ENCODE peak calls at places on chromosomes 13 and 19, in six cellular contexts. J is Calu3; M is mucosa of descending colon; R is CD4-positive, alpha-beta T cell; D is foreskin fibroblast; C is fibroblast of mammary gland. X is an unnamed sample.

GRCh38 chr19:4780860-4781259 is 10.7 kb upstream of the FEM1A start:
- DNase-seq in J (no peak), M (no peak), R (no peak), D (no peak), C (no peak), X (no peak)

GRCh38 chr19:44770550-44771257 is 7.0 kb upstream of the CBLC start:
- DNase-seq in J (peak), M (peak), R (peak), D (peak), C (peak), X (peak)

GRCh38 chr13:50594276-50594970 is 249.1 kb downstream of the DLEU7 start:
- DNase-seq in J (no peak), M (peak), R (no peak), D (no peak), C (no peak), X (no peak)

GRCh38 chr19:47229674-47230121 is 1.3 kb downstream of the BBC3 start:
- DNase-seq in J (no peak), M (no peak), R (no peak), D (no peak), C (peak), X (peak)

GRCh38 chr19:1400281-1401137 is 833 bp downstream of the GAMT start:
- DNase-seq in J (no peak), M (no peak), R (no peak), D (no peak), C (peak), X (no peak)

GRCh38 chr13:97364031-97364430 is 69.9 kb upstream of the RAP2A start:
- DNase-seq in J (no peak), M (no peak), R (no peak), D (no peak), C (peak), X (no peak)

GRCh38 chr19:51417107-51417806 is at the start of gene SIGLEC10:
- DNase-seq in J (no peak), M (peak), R (no peak), D (no peak), C (peak), X (no peak)

GRCh38 chr19:55563261-55563690 is 17.4 kb downstream of the ZNF579 start:
- DNase-seq in J (no peak), M (no peak), R (no peak), D (no peak), C (no peak), X (peak)

GRCh38 chr13:43269037-43269476 is 245.7 kb downstream of the DNAJC15 start:
- DNase-seq in J (peak), M (no peak), R (no peak), D (peak), C (peak), X (peak)

GRCh38 chr13:82688400-82688999 is 1193.8 kb downstream of the SLITRK1 start:
- DNase-seq in J (no peak), M (no peak), R (no peak), D (no peak), C (peak), X (peak)

GRCh38 chr19:1799695-1800342 is 12.3 kb downstream of the ATP8B3 start:
- DNase-seq in J (no peak), M (no peak), R (no peak), D (no peak), C (no peak), X (no peak)

GRCh38 chr13:111462221-111462764 is 141.9 kb downstream of the TEX29 start:
- DNase-seq in J (no peak), M (no peak), R (no peak), D (no peak), C (no peak), X (no peak)

GRCh38 chr13:97566907-97567306 is 132.9 kb downstream of the RAP2A start:
- DNase-seq in J (no peak), M (no peak), R (no peak), D (no peak), C (no peak), X (no peak)

GRCh38 chr13:32246468-32246867 is 68.7 kb downstream of the ZAR1L start:
- DNase-seq in J (peak), M (no peak), R (no peak), D (peak), C (peak), X (peak)

GRCh38 chr13:40668335-40668734 is 1.9 kb upstream of the FOXO1 start:
- DNase-seq in J (peak), M (peak), R (peak), D (no peak), C (no peak), X (no peak)

GRCh38 chr13:111344471-111345191 is 24.2 kb downstream of the TEX29 start:
- DNase-seq in J (no peak), M (no peak), R (no peak), D (peak), C (peak), X (peak)

GRCh38 chr13:113029487-113030258 is 60.7 kb downstream of the MCF2L start:
- DNase-seq in J (peak), M (no peak), R (peak), D (no peak), C (no peak), X (peak)

GRCh38 chr13:40508112-40508511 is 158.3 kb downstream of the FOXO1 start:
- DNase-seq in J (no peak), M (no peak), R (no peak), D (peak), C (peak), X (peak)

GRCh38 chr19:40687525-40688016 is 2.9 kb downstream of the NUMBL start:
- DNase-seq in J (no peak), M (peak), R (no peak), D (peak), C (peak), X (peak)

GRCh38 chr13:36385471-36385870 is 39.3 kb upstream of the SPART start:
- DNase-seq in J (no peak), M (no peak), R (no peak), D (peak), C (peak), X (no peak)

GRCh38 chr19:39471756-39472536 is 8.7 kb upstream of the TIMM50 start:
- DNase-seq in J (no peak), M (no peak), R (no peak), D (no peak), C (no peak), X (no peak)

GRCh38 chr13:112724788-112725345 is 35.0 kb downstream of the ATP11A start:
- DNase-seq in J (no peak), M (no peak), R (no peak), D (no peak), C (no peak), X (no peak)

GRCh38 chr13:40996433-40997095 is 22.6 kb downstream of the ELF1 start:
- DNase-seq in J (no peak), M (no peak), R (no peak), D (no peak), C (no peak), X (no peak)

GRCh38 chr13:99686157-99686572 is 184.9 kb downstream of the TM9SF2 start:
- DNase-seq in J (no peak), M (peak), R (no peak), D (peak), C (peak), X (peak)

GRCh38 chr13:44768775-44769578 is 192.8 kb upstream of the TSC22D1 start:
- DNase-seq in J (peak), M (no peak), R (no peak), D (no peak), C (peak), X (peak)

GRCh38 chr19:29668746-29669609 is 3.7 kb downstream of the PLEKHF1 start:
- DNase-seq in J (no peak), M (no peak), R (no peak), D (no peak), C (no peak), X (no peak)
- TF ChIP-seq CTCF in J (no peak), M (no peak), R (no peak), D (peak), C (no peak), X (peak)

GRCh38 chr19:7250951-7251350 is 43.3 kb downstream of the INSR start:
- DNase-seq in J (no peak), M (no peak), R (no peak), D (no peak), C (no peak), X (no peak)

GRCh38 chr19:7247160-7247559 is 47.1 kb downstream of the INSR start:
- DNase-seq in J (peak), M (no peak), R (no peak), D (no peak), C (no peak), X (no peak)

GRCh38 chr19:7252364-7252763 is 41.9 kb downstream of the INSR start:
- DNase-seq in J (no peak), M (no peak), R (no peak), D (no peak), C (no peak), X (no peak)

GRCh38 chr19:7251502-7251901 is 42.7 kb downstream of the INSR start:
- DNase-seq in J (no peak), M (no peak), R (no peak), D (no peak), C (no peak), X (no peak)

DNA sequence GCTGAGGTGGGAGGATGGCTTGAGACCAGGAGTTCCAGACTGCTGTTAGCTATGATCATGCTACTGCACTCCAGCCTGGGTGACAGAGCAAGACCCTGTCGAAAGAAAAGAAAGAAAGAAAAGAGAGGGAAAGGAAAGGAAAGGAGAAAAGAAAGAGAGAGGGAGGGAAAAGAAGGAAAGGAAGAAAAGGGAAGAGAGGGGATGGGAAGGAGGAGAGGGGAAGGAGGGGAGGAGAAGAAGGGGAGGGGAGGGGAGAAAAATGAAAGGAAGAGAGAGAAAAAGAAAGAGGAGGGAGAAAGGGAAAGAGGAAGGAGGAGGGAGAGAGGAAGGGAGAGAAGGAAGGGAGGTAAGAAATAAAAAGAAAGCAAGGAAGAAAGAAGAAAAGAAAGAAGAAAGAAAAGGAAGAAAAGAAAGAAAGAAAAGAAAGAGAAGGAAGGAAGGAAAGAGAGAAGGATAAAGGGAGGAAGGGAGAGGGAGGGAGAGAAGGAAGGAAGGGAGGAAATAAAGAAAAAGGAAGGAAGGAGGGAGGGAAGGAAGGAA is 44.1 kb downstream of the INSR start:
- DNase-seq in J (no peak), M (no peak), R (no peak), D (no peak), C (no peak), X (no peak)
- TF ChIP-seq CTCF in J (no peak), M (no peak), R (no peak), D (no peak), C (no peak), X (no peak)

GRCh38 chr19:29772696-29773095 is 39.1 kb upstream of the CCNE1 start:
- DNase-seq in J (no peak), M (no peak), R (no peak), D (no peak), C (no peak), X (no peak)

GRCh38 chr19:29769997-29770396 is 41.8 kb upstream of the CCNE1 start:
- DNase-seq in J (no peak), M (no peak), R (no peak), D (no peak), C (no peak), X (no peak)

GRCh38 chr19:29773141-29773540 is 38.6 kb upstream of the CCNE1 start:
- DNase-seq in J (no peak), M (no peak), R (no peak), D (no peak), C (no peak), X (no peak)

GRCh38 chr19:29770653-29771052 is 41.1 kb upstream of the CCNE1 start:
- DNase-seq in J (no peak), M (no peak), R (no peak), D (no peak), C (no peak), X (no peak)

DNA sequence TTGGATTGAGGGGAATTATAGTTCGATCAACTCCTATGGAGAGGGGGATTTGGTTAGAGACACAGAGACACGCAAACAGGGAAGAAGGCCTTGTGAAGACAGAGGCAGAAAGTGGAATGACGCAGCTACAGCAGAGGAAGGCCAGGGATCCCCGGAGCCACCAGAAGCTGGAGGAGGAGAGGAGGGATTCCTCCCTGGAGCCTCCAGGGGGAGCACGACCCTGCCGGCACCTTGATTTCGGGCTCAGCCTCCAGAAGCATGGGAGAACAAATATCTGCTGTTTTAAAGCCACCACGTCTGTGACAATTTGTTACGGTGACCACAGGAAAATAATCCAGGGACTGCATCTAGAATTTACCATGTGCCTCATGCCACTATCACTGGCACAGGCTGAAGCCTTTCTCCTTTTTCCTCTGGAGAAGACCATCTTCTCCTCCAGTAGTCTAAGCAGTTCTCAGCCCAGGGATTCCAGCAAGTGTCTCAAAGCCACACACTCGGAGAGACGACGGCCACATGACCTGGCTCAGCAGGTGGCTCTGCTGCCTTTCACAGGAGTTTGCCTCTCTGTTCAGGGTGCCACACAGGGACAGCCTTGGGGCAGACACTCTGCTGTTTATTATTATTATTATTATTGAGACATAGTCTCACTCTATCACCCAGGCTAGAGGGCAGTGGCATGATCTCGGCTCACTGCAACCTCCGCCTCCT is 39.9 kb upstream of the CCNE1 start:
- DNase-seq in J (peak), M (no peak), R (no peak), D (peak), C (peak), X (peak)
- TF ChIP-seq CTCF in J (peak), M (peak), R (no peak), D (peak), C (peak), X (peak)

GRCh38 chr19:10420444-10421239 is at the start of gene PDE4A:
- DNase-seq in J (no peak), M (no peak), R (no peak), D (no peak), C (no peak), X (peak)
- TF ChIP-seq CTCF in J (peak), M (no peak), R (no peak), D (peak), C (no peak), X (peak)

GRCh38 chr19:18776288-18776594 is 14.9 kb downstream of the COMP start:
- DNase-seq in J (no peak), M (no peak), R (no peak), D (peak), C (peak), X (peak)
- TF ChIP-seq CTCF in J (no peak), M (no peak), R (no peak), D (peak), C (peak), X (peak)

DNA sequence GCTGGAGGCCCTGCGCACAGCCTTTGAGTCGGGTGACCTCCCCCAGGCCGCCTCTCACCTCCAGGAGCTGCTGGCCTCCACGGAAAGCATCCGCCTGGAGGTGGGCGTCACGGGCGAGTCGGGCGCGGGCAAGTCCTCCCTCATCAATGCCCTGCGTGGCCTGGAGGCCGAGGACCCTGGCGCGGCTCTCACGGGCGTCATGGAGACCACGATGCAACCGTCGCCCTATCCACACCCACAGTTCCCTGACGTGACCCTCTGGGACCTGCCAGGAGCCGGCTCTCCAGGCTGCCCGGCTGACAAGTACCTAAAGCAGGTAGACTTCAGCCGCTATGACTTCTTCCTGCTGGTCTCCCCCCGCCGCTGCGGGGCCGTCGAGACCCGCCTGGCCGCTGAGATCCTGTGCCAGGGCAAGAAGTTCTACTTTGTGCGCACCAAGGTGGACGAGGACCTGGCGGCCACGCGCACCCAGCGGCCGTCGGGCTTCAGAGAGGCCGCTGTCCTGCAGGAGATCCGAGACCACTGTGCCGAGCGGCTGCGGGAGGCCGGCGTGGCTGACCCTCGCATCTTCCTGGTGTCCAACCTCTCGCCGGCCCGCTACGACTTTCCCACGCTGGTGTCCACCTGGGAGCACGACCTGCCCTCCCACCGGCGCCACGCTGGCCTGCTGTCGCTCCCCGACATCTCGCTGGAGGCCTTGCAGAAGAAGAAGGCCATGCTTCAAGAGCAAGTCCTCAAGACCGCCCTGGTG is 2.9 kb downstream of the IRGC start:
- DNase-seq in J (no peak), M (no peak), R (no peak), D (no peak), C (no peak), X (no peak)
- TF ChIP-seq CTCF in J (no peak), M (no peak), R (no peak), D (no peak), C (no peak), X (no peak)

DNA sequence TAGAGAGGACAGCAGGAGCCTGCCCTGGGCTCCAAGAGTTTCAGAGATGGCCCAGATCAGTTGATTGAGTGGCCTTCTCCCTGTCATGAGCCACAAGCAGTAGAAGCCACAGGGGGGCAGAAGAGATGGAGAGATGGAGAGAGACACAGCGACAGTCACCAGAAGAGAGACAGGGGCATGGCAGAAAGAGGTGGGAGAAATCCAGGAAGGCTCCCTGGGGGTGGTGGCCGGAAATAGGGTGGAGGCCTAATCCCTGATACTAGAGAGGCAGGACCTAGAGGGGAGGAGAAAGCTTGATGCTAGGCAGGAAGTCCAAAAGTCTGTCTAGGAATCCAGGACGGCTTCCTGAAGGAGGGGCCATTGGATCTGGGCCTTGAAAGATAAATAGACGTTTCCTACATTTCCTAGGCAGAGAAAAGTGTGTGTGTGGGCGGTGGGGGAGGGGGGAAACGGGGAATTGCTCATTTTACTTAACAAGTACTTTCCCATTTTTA is 9.6 kb upstream of the TPM4 start:
- DNase-seq in J (peak), M (no peak), R (peak), D (peak), C (peak), X (peak)
- TF ChIP-seq CTCF in J (no peak), M (no peak), R (peak), D (no peak), C (peak), X (peak)

DNA sequence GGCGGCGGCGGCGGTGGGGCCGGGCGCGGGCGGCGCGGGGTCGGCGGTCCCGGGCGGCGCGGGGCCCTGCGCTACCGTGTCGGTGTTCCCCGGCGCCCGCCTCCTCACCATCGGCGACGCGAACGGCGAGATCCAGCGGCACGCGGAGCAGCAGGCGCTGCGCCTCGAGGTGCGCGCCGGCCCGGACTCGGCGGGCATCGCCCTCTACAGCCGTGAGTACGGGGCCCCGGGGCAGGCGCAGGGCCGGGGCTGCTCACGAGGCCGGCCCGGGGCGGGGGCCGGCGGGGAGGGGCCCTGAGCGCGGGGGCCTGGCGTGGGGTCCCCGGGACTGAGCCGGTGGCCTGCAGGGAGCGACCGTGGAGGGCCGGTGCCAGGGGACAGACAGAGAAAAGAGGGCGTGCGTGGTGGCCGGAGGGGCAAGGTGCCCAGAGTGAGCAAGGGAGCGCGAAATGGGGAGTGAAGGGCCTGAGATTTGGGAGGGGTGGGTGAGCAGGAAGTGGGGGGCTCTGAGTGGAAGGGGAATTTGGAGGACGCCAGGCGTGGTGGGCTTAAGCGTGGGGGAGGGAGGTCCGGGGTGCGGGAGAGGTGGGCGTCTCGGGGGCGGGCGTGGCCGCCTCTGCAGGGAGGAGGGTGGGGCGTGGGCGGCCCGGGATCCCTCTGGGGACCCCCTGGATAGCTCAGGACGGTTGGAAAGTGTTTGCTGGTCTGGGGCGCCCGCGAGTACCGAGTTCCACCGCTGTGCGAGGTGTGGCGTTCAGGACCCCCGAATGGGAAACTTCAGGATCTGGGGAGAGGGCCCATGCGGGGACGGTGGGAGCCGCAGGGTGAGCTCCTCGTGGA is 578 bp downstream of the CARM1 start:
- DNase-seq in J (peak), M (peak), R (no peak), D (no peak), C (no peak), X (no peak)
- TF ChIP-seq CTCF in J (no peak), M (no peak), R (no peak), D (no peak), C (peak), X (no peak)

X was measured in fibroblast of pulmonary artery.